ENCODE peak calls at places on chromosomes 6 and 20, in five cellular contexts. H is stimulated activated CD8-positive, alpha-beta memory T cell treated with anti-CD3 and anti-CD28 coated beads, Interleukin-2, amount 100 ng/mL, for 48 hours; D is HEK293T; Y is adrenal gland; V is activated CD8-positive, alpha-beta memory T cell treated with anti-CD3 and anti-CD28 coated beads, Interleukin-2, amount 10 ng/mL, durations not matched to agents 7 days and 5 days. G is an unnamed sample.

GRCh38 chr6:138241381-138241780 is 23.1 kb upstream of the PBOV1 start:
- DNase-seq in H (no peak), D (no peak), Y (no peak), V (no peak), G (no peak)

GRCh38 chr6:3347826-3348225 is 89.1 kb downstream of the PSMG4 start:
- DNase-seq in H (no peak), D (no peak), Y (no peak), V (no peak), G (no peak)

GRCh38 chr6:42402184-42402583 is 49.5 kb downstream of the TRERF1 start:
- DNase-seq in H (peak), D (no peak), Y (no peak), V (peak), G (no peak)

GRCh38 chr20:59634435-59635005 is 30.2 kb downstream of the PHACTR3 start:
- DNase-seq in H (no peak), D (no peak), Y (no peak), V (peak), G (no peak)

GRCh38 chr6:149239573-149240209 is 77.8 kb upstream of the TAB2 start:
- DNase-seq in H (no peak), D (no peak), Y (no peak), V (no peak), G (no peak)

GRCh38 chr6:149077208-149077607 is 240.3 kb upstream of the TAB2 start:
- DNase-seq in H (no peak), D (no peak), Y (no peak), V (no peak), G (no peak)

GRCh38 chr20:19272976-19273654 is 60.7 kb downstream of the SLC24A3 start:
- DNase-seq in H (no peak), D (no peak), Y (no peak), V (no peak), G (no peak)

GRCh38 chr6:77178821-77179220 is 284.5 kb downstream of the HTR1B start:
- DNase-seq in H (no peak), D (no peak), Y (no peak), V (no peak), G (no peak)

GRCh38 chr6:158703840-158704822 is 54.3 kb downstream of the SYTL3 start:
- DNase-seq in H (peak), D (peak), Y (peak), V (peak), G (peak)

GRCh38 chr6:43926644-43927524 is 156.9 kb downstream of the VEGFA start:
- DNase-seq in H (no peak), D (peak), Y (peak), V (no peak), G (peak)

GRCh38 chr6:51812231-51812630 is 275.2 kb downstream of the PKHD1 start:
- DNase-seq in H (no peak), D (no peak), Y (no peak), V (no peak), G (no peak)

GRCh38 chr20:32116079-32116521 is 6.6 kb downstream of the TM9SF4 start:
- DNase-seq in H (no peak), D (no peak), Y (no peak), V (no peak), G (no peak)

GRCh38 chr6:135535989-135536414 is 38.5 kb upstream of the AHI1 start:
- DNase-seq in H (no peak), D (peak), Y (peak), V (no peak), G (peak)

GRCh38 chr6:22886881-22887581 is 317.7 kb downstream of the HDGFL1 start:
- DNase-seq in H (no peak), D (no peak), Y (no peak), V (no peak), G (no peak)

GRCh38 chr6:5671604-5672559 is 334.8 kb downstream of the NRN1 start:
- DNase-seq in H (no peak), D (no peak), Y (no peak), V (no peak), G (peak)

GRCh38 chr20:32941155-32941885 is 62.9 kb downstream of the SUN5 start:
- DNase-seq in H (no peak), D (no peak), Y (no peak), V (no peak), G (no peak)

GRCh38 chr6:139500977-139501376 is 126.5 kb upstream of the CITED2 start:
- DNase-seq in H (no peak), D (no peak), Y (no peak), V (no peak), G (no peak)

GRCh38 chr20:9615766-9616454 is 101.5 kb downstream of the LAMP5 start:
- DNase-seq in H (no peak), D (no peak), Y (no peak), V (no peak), G (no peak)

GRCh38 chr20:17108896-17109295 is 117.9 kb upstream of the PCSK2 start:
- DNase-seq in H (no peak), D (no peak), Y (no peak), V (no peak), G (peak)

GRCh38 chr6:110101885-110102284 is 77.6 kb downstream of the WASF1 start:
- DNase-seq in H (no peak), D (no peak), Y (no peak), V (no peak), G (no peak)